ENCODE peak calls at places on chromosomes 12 and 14, in six cellular contexts. One of them, this sample, is unnamed.

GRCh38 chr12:89817501-89818226 is 109.0 kb upstream of the ATP2B1 start:
- DNase-seq in SK-N-SH: no peak
- DNase-seq in K562: no peak
- DNase-seq in A549: no peak
- DNase-seq in GM12878: no peak
- DNase-seq in HepG2: no peak
- DNase-seq in this sample: peak

GRCh38 chr12:67077617-67078016 is 191.5 kb upstream of the CAND1 start:
- DNase-seq in GM12878: no peak
- DNase-seq in A549: no peak
- DNase-seq in HepG2: no peak
- DNase-seq in K562: no peak
- DNase-seq in SK-N-SH: no peak
- DNase-seq in this sample: peak

GRCh38 chr14:55207832-55208231 is 16.4 kb upstream of the DLGAP5 start:
- DNase-seq in HepG2: peak
- DNase-seq in SK-N-SH: no peak
- DNase-seq in A549: no peak
- DNase-seq in GM12878: no peak
- DNase-seq in K562: no peak
- DNase-seq in this sample: no peak

GRCh38 chr12:7934153-7934552 is 1.8 kb downstream of the SLC2A3 start:
- DNase-seq in K562: peak
- DNase-seq in SK-N-SH: no peak
- DNase-seq in GM12878: no peak
- DNase-seq in A549: no peak
- DNase-seq in HepG2: no peak
- DNase-seq in this sample: no peak

GRCh38 chr12:121465921-121466799 is 66.2 kb downstream of the RNF34 start:
- DNase-seq in K562: peak
- DNase-seq in A549: peak
- DNase-seq in SK-N-SH: peak
- DNase-seq in HepG2: no peak
- DNase-seq in GM12878: no peak
- DNase-seq in this sample: no peak

GRCh38 chr12:64820593-64820992 is 3.9 kb upstream of the TBC1D30 start:
- DNase-seq in SK-N-SH: no peak
- DNase-seq in HepG2: no peak
- DNase-seq in K562: no peak
- DNase-seq in A549: no peak
- DNase-seq in GM12878: no peak
- DNase-seq in this sample: no peak

GRCh38 chr12:67578976-67579661 is 69.4 kb upstream of the DYRK2 start:
- DNase-seq in SK-N-SH: no peak
- DNase-seq in GM12878: no peak
- DNase-seq in A549: no peak
- DNase-seq in HepG2: no peak
- DNase-seq in K562: no peak
- DNase-seq in this sample: no peak

GRCh38 chr12:107014050-107014449 is 27.1 kb upstream of the MTERF2 start:
- DNase-seq in HepG2: peak
- DNase-seq in SK-N-SH: no peak
- DNase-seq in A549: peak
- DNase-seq in K562: peak
- DNase-seq in GM12878: no peak
- DNase-seq in this sample: no peak

GRCh38 chr12:18275974-18276373 is 14.7 kb downstream of the PIK3C2G start:
- DNase-seq in GM12878: no peak
- DNase-seq in A549: peak
- DNase-seq in SK-N-SH: no peak
- DNase-seq in HepG2: no peak
- DNase-seq in K562: no peak
- DNase-seq in this sample: peak

GRCh38 chr12:10960260-10960659 is 21.2 kb upstream of the TAS2R14 start:
- DNase-seq in K562: no peak
- DNase-seq in HepG2: no peak
- DNase-seq in SK-N-SH: no peak
- DNase-seq in A549: no peak
- DNase-seq in GM12878: no peak
- DNase-seq in this sample: no peak

GRCh38 chr12:108657130-108657745 is 23.5 kb upstream of the SELPLG start:
- DNase-seq in HepG2: peak
- DNase-seq in K562: no peak
- DNase-seq in GM12878: no peak
- DNase-seq in SK-N-SH: no peak
- DNase-seq in A549: no peak
- DNase-seq in this sample: no peak

GRCh38 chr12:45369065-45369464 is 153.2 kb downstream of the ANO6 start:
- DNase-seq in GM12878: no peak
- DNase-seq in HepG2: no peak
- DNase-seq in A549: no peak
- DNase-seq in SK-N-SH: no peak
- DNase-seq in K562: no peak
- DNase-seq in this sample: peak

GRCh38 chr12:101697930-101698781 is 716 bp downstream of the CHPT1 start:
- DNase-seq in HepG2: peak
- DNase-seq in SK-N-SH: no peak
- DNase-seq in K562: peak
- DNase-seq in A549: peak
- DNase-seq in GM12878: no peak
- DNase-seq in this sample: peak

GRCh38 chr14:54568821-54569591 is 2.1 kb downstream of the SAMD4A start:
- DNase-seq in K562: peak
- DNase-seq in HepG2: peak
- DNase-seq in GM12878: no peak
- DNase-seq in SK-N-SH: no peak
- DNase-seq in A549: no peak
- DNase-seq in this sample: peak

GRCh38 chr12:122080149-122081107 is 1.9 kb downstream of the MLXIP start:
- DNase-seq in SK-N-SH: peak
- DNase-seq in GM12878: no peak
- DNase-seq in A549: peak
- DNase-seq in K562: peak
- DNase-seq in HepG2: no peak
- DNase-seq in this sample: peak

GRCh38 chr12:117968826-117969659 is at the start of gene KSR2:
- DNase-seq in A549: peak
- DNase-seq in HepG2: peak
- DNase-seq in SK-N-SH: peak
- DNase-seq in K562: peak
- DNase-seq in GM12878: no peak
- DNase-seq in this sample: no peak

GRCh38 chr14:56587701-56588100 is 8.1 kb downstream of the TMEM260 start:
- DNase-seq in GM12878: no peak
- DNase-seq in A549: no peak
- DNase-seq in HepG2: no peak
- DNase-seq in SK-N-SH: no peak
- DNase-seq in K562: no peak
- DNase-seq in this sample: no peak

GRCh38 chr14:23375527-23376251 is 1.2 kb upstream of the CMTM5 start:
- DNase-seq in A549: no peak
- DNase-seq in K562: peak
- DNase-seq in HepG2: no peak
- DNase-seq in SK-N-SH: no peak
- DNase-seq in GM12878: no peak
- DNase-seq in this sample: no peak

GRCh38 chr12:77830952-77831351 is 258 bp downstream of the NAV3 start:
- DNase-seq in K562: no peak
- DNase-seq in A549: no peak
- DNase-seq in SK-N-SH: no peak
- DNase-seq in HepG2: no peak
- DNase-seq in GM12878: no peak
- DNase-seq in this sample: no peak

GRCh38 chr14:67567654-67568053 is 32.4 kb downstream of the PIGH start:
- DNase-seq in A549: no peak
- DNase-seq in K562: no peak
- DNase-seq in HepG2: no peak
- DNase-seq in GM12878: no peak
- DNase-seq in SK-N-SH: no peak
- DNase-seq in this sample: no peak

DNA sequence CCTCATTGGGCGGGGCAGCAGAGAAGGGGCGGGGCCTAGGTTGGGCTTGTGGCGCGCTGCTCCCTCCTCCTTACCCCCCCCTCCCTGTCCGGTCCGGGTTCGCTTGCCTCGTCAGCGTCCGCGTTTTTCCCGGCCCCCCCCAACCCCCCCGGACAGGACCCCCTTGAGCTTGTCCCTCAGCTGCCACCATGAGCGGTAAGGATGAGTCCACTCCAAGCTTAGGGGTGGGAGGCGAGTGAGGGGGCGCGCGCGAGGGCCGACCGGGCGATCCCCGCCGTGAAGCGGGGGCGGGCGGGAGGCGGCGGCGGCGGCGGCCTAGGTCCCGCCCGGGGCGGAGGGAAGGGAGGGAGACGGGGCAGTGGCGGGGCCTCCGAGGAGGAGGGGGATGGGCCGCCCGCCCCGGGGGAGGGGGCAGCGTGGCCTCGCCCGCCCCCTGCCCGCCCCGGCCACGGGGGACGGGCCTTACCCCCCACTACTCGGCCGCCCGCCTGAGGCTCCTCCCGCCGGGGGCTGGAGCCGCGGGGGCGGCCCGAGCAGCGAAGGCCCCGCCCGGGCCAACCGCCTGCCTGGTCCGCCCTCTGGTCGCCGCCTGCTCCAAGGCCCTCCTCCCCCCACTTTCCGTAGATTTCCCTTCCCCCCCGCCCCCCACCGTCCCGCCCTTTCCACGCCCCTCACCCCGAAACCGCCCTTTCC is at the start of gene SP1:
- DNase-seq in K562: peak
- DNase-seq in HepG2: peak
- DNase-seq in A549: peak
- DNase-seq in SK-N-SH: peak
- DNase-seq in GM12878: peak
- DNase-seq in this sample: peak
- TF ChIP-seq SMC3 in K562: no peak
- TF ChIP-seq SMC3 in HepG2: no peak
- TF ChIP-seq SMC3 in A549: no peak
- TF ChIP-seq SMC3 in SK-N-SH: no peak
- TF ChIP-seq SMC3 in GM12878: no peak
- TF ChIP-seq SMC3 in this sample: no peak

DNA sequence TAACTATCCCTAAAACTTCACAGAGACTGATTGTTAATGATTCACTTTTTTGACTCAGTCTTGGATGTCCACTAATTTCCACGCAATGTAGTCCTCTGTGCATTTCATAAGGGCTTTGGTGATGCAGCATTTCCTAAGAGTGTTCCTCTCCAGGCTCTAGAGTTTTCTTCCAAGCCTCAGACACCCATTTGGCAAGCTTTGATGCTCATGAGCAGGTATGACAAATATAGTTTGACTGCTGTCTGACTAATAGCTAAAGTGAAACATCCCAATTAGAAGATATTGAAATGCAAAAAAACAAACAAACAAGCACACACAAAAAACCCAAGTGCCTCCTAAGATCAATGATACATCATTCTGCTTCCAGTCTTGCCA is 1.5 kb upstream of the VAMP1 start:
- DNase-seq in HepG2: no peak
- DNase-seq in GM12878: no peak
- DNase-seq in A549: peak
- DNase-seq in SK-N-SH: no peak
- DNase-seq in K562: no peak
- DNase-seq in this sample: no peak
- TF ChIP-seq SMC3 in HepG2: no peak
- TF ChIP-seq SMC3 in GM12878: no peak
- TF ChIP-seq SMC3 in A549: no peak
- TF ChIP-seq SMC3 in SK-N-SH: no peak
- TF ChIP-seq SMC3 in K562: no peak
- TF ChIP-seq SMC3 in this sample: no peak

DNA sequence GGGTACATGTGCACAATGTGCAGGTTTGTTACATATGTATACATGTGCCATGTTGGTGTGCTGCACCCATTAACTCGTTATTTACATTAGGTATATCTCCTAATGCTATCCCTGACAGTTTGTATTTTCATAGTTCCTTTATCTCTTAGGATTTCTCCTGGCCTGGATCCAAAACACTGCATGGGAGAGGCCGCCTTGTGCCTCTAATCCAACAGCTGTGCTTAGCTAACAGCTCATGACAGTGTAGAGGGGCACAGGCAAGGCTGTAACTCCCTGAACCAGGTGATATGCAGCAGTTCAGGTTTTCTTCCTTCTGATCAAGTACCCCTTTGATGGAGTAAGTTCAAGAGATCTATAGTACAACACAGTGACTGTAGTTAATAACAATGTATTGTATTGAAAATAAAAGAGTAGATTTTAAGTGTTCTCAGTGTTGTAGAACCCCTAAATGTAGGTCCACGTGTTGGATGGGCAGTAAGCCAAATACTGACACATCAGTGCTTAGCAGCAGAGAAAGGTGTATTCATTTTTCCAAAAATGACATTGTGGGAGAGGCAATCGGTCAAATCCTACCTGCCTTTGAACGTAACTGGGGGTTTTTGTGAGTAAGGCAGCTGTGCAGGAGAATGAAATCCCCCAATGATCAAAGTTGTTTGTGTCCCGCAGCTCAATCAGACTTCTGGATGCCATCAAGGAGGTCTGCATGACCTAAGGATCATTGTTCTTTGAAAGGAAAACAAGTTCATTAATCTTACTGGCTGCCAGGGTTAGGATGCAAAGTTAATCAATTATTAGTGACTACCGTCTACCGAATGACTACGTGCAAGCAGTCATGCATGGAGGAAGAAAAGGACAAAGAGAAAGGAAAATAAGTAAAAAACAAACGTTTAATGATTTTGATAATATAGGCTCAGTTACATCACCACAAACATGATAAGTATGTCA is 89.3 kb upstream of the FGD4 start:
- DNase-seq in K562: peak
- DNase-seq in SK-N-SH: no peak
- DNase-seq in HepG2: no peak
- DNase-seq in GM12878: no peak
- DNase-seq in A549: no peak
- DNase-seq in this sample: peak
- TF ChIP-seq SMC3 in K562: no peak
- TF ChIP-seq SMC3 in SK-N-SH: no peak
- TF ChIP-seq SMC3 in HepG2: no peak
- TF ChIP-seq SMC3 in GM12878: no peak
- TF ChIP-seq SMC3 in A549: no peak
- TF ChIP-seq SMC3 in this sample: no peak

GRCh38 chr12:75724913-75725312 is 213.5 kb upstream of the KRR1 start:
- DNase-seq in GM12878: no peak
- DNase-seq in HepG2: peak
- DNase-seq in K562: peak
- DNase-seq in A549: peak
- DNase-seq in SK-N-SH: peak
- DNase-seq in this sample: peak
- TF ChIP-seq SMC3 in GM12878: no peak
- TF ChIP-seq SMC3 in HepG2: no peak
- TF ChIP-seq SMC3 in K562: no peak
- TF ChIP-seq SMC3 in A549: no peak
- TF ChIP-seq SMC3 in SK-N-SH: no peak
- TF ChIP-seq SMC3 in this sample: peak

This sample was measured in IMR-90.